ENCODE peak calls at places on chromosomes 11 and 22, in five cellular contexts. H, I, U, N and M are unnamed samples.

GRCh38 chr11:22192642-22193347 is at the start of gene ANO5:
- DNase-seq in I (no peak), N (peak; percentile 89), U (peak; percentile 81), H (peak; percentile 78), M (no peak)

GRCh38 chr11:81005595-81005994 is 1564.8 kb upstream of the TENM4 start:
- DNase-seq in U (no peak), I (no peak), H (no peak), N (no peak), M (no peak)

GRCh38 chr22:24683671-24684070 is 80.7 kb downstream of the GGT1 start:
- DNase-seq in H (no peak), I (no peak), U (no peak), N (no peak), M (no peak)

GRCh38 chr11:8812438-8812837 is 98.6 kb upstream of the AKIP1 start:
- DNase-seq in N (no peak), I (no peak), H (no peak), U (peak; percentile 80), M (no peak)

GRCh38 chr11:118789501-118790356 is 1.2 kb downstream of the DDX6 start:
- DNase-seq in U (no peak), N (no peak), H (no peak), I (peak; percentile 77), M (peak; percentile 28)

GRCh38 chr22:49009359-49010063 is 818.2 kb downstream of the BRD1 start:
- DNase-seq in I (no peak), N (no peak), H (no peak), U (no peak), M (no peak)

GRCh38 chr22:23767673-23768548 is at the start of gene CHCHD10:
- DNase-seq in N (peak; percentile 96), H (peak; percentile 89), U (peak; percentile 92), I (peak; percentile 82), M (peak; percentile 69)

GRCh38 chr11:44112083-44112865 is 16.8 kb downstream of the EXT2 start:
- DNase-seq in U (no peak), I (no peak), N (peak; percentile 58), H (peak; percentile 48), M (no peak)

DNA sequence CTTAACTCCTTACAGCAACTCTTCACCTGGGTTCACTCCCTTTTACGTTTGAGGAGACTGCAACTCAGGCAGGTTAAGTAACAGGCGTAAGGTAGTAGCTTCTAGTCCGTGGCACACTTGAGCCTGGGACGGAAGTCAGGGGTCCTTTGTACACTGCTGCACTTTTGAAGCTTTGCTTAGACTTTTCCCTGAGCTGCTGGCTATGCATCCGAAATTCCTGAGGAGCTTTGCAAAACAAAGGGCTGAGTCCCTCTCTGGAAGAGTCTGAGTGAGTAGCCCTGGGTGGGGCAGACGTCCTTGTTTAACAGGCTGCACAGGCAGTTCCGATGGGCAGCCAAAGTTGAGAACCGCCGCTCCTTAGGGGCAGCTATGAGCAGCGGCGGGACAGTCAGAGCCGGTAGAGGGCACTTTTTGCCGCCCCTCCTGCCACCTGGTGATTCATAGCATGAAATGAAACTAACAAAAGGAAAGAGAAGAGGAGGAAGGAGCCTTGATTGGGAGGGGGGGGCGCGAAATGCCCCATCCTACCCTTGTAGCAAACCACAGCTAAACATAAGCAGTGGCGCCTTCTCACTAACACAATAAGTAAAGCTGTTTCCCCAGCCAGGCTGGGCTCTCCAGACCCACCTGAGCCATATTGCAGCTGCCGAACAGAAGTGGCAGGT is 1.4 kb downstream of the TMEM109 start:
- DNase-seq in H (peak; percentile 57), U (peak; percentile 75), N (peak; percentile 65), I (peak; percentile 92), M (peak; percentile 70)
- H3K27ac ChIP-seq in H (peak overlapping the region; percentile 91), U (peak overlapping the region; percentile 97), N (peak overlapping the region; percentile 93), I (peak overlapping the region; percentile 98), M (peak overlapping the region; percentile 82)

GRCh38 chr22:38172016-38172431 is 9.6 kb downstream of the PLA2G6 start:
- DNase-seq in N (no peak), U (peak; percentile 58), I (no peak), H (no peak), M (no peak)
- H3K4me1 ChIP-seq in N (no peaks in the 10 kb centered on the region), U (no peaks in the 10 kb centered on the region), I (peaks cover 17% of the 10 kb centered on the region), H (peaks cover 51% of the 10 kb centered on the region), M (peaks cover 36% of the 10 kb centered on the region)

DNA sequence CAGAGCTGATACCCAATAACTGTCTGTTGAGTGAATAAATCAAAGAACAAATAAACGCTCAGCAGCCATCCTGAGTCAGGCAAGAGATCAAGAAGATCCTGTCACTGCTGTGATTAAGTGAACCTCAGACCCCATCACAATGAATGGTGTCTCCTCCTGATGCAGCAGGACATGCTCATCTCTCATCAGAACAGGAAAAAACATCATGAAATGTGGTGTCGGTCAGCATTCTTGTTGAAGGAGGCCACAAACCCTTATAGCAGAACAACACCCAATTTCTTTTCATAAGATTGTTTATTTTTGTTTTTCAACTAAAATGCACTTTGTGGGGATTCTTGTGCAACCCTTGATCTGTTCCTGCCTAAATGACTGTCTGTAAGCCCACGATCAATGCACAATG is 60.3 kb downstream of the SYTL2 start:
- DNase-seq in H (no peak), N (no peak), U (no peak), I (peak; percentile 29), M (peak; percentile 63)
- H3K27ac ChIP-seq in H (no peak overlapping the region), N (no peak overlapping the region), U (no peak overlapping the region), I (no peak overlapping the region), M (no peak overlapping the region)

GRCh38 chr11:123480290-123480815 is 50.3 kb downstream of the GRAMD1B start:
- DNase-seq in U (no peak), N (no peak), I (no peak), H (no peak), M (no peak)
- H3K4me1 ChIP-seq in U (no peaks in the 10 kb centered on the region), N (peaks cover 9% of the 10 kb centered on the region), I (no peaks in the 10 kb centered on the region), H (peaks cover under 1% of the 10 kb centered on the region), M (no peaks in the 10 kb centered on the region)